ENCODE peak calls at places on chromosomes 3 and 15, in five cellular contexts. X, E, R, W and G are unnamed samples.

GRCh38 chr15:57962887-57963286 is 102.6 kb downstream of the ALDH1A2 start:
- DNase-seq in X (no peak), E (no peak), R (no peak), W (no peak), G (peak)

GRCh38 chr15:87155771-87156170 is 1076.1 kb downstream of the AGBL1 start:
- DNase-seq in X (no peak), E (no peak), R (no peak), W (no peak), G (no peak)

GRCh38 chr3:9703736-9704342 is at the start of gene CPNE9:
- DNase-seq in X (no peak), E (no peak), R (no peak), W (no peak), G (no peak)

GRCh38 chr3:44077267-44077666 is 164.4 kb upstream of the TOPAZ1 start:
- DNase-seq in X (no peak), E (no peak), R (no peak), W (no peak), G (peak)

GRCh38 chr3:113018461-113019181 is 27.8 kb downstream of the GTPBP8 start:
- DNase-seq in X (no peak), E (no peak), R (no peak), W (no peak), G (peak)

GRCh38 chr3:2098398-2099027 is at the start of gene CNTN4:
- DNase-seq in X (no peak), E (peak), R (peak), W (no peak), G (no peak)

GRCh38 chr3:113844622-113845222 is 6.1 kb downstream of the GRAMD1C start:
- DNase-seq in X (peak), E (peak), R (no peak), W (no peak), G (peak)

GRCh38 chr15:82530606-82531379 is 9.5 kb downstream of the RPS17 start:
- DNase-seq in X (peak), E (peak), R (no peak), W (peak), G (peak)

GRCh38 chr3:151638555-151638954 is 95.2 kb upstream of the AADACL2 start:
- DNase-seq in X (no peak), E (no peak), R (no peak), W (no peak), G (peak)

DNA sequence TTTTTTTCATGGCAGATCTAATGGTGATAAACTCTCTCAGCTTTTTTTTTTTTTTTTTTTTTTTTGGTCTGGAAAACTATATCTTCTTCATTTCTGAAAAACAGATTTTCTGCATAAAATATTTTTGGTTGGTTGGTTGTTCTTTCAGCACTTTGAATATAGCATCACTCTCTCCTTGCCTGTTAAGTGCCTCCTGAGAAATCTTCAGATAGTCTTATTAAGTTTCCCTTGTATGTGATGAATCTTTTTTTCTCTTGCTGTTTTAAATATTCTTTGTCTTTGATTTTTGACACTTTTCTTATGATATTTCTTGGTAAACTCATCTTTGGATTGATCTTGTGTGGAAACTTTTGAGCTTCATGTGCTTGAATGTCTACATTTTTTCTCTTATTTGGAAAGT is 44.2 kb upstream of the OSTN start:
- DNase-seq in X (no peak), E (no peak), R (no peak), W (no peak), G (no peak)
- TF ChIP-seq POLR2A in X (no peak), E (no peak), R (no peak), W (no peak), G (no peak)

GRCh38 chr3:180678231-180678630 is 1.1 kb downstream of the CCDC39 start:
- DNase-seq in X (no peak), E (no peak), R (no peak), W (no peak), G (no peak)
- H3K4me3 ChIP-seq in X (no peak), E (no peak), R (peak), W (no peak), G (no peak)

DNA sequence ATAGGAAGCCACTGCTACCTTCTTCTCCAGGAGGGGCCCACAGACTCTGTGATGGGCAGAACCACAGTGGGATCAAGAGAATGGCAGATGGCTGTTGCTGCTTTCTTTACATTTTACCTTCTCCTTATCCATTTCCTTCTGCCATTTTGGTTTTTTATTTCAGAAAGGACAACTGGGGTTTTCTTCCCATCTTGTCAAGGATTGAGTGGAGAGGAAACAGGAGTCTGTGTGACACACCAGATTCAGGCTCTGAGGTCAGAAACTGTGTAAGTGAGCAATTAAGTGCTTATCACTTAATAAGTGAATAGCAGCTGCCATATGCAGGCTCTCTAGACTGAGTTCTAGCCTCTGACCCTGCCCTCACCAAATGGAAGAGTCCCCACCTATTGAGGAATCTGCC is 47.3 kb downstream of the ITGB5 start:
- DNase-seq in X (no peak), E (no peak), R (no peak), W (no peak), G (no peak)
- TF ChIP-seq MAX in X (no peak), E (no peak), R (no peak), W (no peak), G (no peak)

GRCh38 chr15:64112077-64112772 is 16.4 kb downstream of the SNX1 start:
- DNase-seq in X (no peak), E (no peak), R (no peak), W (no peak), G (no peak)

GRCh38 chr15:64110945-64111678 is 15.3 kb downstream of the SNX1 start:
- DNase-seq in X (no peak), E (no peak), R (no peak), W (no peak), G (no peak)

GRCh38 chr15:64107337-64107736 is 11.6 kb downstream of the SNX1 start:
- DNase-seq in X (no peak), E (no peak), R (no peak), W (no peak), G (no peak)

GRCh38 chr15:64112904-64113303 is 17.1 kb downstream of the SNX1 start:
- DNase-seq in X (no peak), E (no peak), R (no peak), W (no peak), G (peak)

GRCh38 chr15:64111679-64112050 is 15.9 kb downstream of the SNX1 start:
- DNase-seq in X (no peak), E (no peak), R (no peak), W (no peak), G (no peak)
- TF ChIP-seq POLR2A in X (no peak), E (no peak), R (no peak), W (no peak), G (no peak)

GRCh38 chr3:155227141-155227540 is 66.3 kb downstream of the STRIT1 start:
- DNase-seq in X (no peak), E (no peak), R (no peak), W (no peak), G (no peak)

GRCh38 chr3:155231792-155232191 is 61.7 kb downstream of the STRIT1 start:
- DNase-seq in X (no peak), E (no peak), R (no peak), W (no peak), G (no peak)

GRCh38 chr3:155229086-155229485 is 64.4 kb downstream of the STRIT1 start:
- DNase-seq in X (no peak), E (no peak), R (no peak), W (no peak), G (no peak)

GRCh38 chr3:155230382-155230781 is 63.1 kb downstream of the STRIT1 start:
- DNase-seq in X (no peak), E (no peak), R (no peak), W (no peak), G (no peak)

DNA sequence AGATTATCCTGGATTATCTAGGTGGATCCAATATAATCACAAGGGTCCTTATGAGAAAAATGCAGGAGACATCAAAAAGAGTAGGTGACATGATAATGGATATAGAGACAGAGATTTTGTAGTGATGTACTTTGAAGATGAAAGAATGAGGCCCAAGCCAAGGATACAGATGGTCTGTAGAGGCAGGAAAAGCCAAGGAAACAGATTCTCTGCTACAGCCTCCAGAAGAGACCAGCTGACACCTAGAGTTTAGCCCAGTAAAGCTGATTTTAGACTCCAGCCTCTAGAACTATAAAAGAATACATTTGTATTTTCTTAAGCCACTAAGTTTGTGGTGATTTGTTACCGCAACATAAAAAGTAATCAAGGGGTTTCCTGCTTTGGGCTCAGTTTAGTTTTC is 64.8 kb downstream of the STRIT1 start:
- DNase-seq in X (no peak), E (no peak), R (no peak), W (no peak), G (no peak)
- H3K4me3 ChIP-seq in X (no peak), E (no peak), R (no peak), W (no peak), G (no peak)

GRCh38 chr15:89215627-89216026 is 5.8 kb downstream of the RLBP1 start:
- DNase-seq in X (no peak), E (no peak), R (no peak), W (no peak), G (no peak)
- TF ChIP-seq MAX in X (no peak), E (no peak), R (no peak), W (no peak), G (no peak)

DNA sequence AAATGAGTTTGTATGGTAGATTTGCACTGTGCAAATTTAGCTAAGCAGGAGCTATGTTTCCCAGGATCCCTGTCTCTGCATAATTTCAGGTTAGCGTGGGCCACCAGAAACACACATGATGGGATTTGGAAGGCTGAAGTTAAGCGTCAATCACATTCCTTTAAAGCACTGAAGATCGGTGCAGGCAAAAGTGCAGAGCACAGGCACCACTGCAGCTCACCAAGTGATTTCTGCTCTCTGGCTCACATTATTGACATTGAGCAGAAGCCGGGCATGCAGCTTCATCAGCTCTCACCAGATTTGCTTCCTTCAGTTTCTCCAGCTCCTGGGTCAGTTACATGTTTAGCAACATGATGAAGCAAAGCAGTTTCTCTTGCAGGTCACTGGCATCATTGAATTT is 256.4 kb upstream of the TGFBR2 start:
- DNase-seq in X (no peak), E (no peak), R (no peak), W (no peak), G (no peak)
- TF ChIP-seq POLR2A in X (no peak), E (no peak), R (no peak), W (no peak), G (no peak)

DNA sequence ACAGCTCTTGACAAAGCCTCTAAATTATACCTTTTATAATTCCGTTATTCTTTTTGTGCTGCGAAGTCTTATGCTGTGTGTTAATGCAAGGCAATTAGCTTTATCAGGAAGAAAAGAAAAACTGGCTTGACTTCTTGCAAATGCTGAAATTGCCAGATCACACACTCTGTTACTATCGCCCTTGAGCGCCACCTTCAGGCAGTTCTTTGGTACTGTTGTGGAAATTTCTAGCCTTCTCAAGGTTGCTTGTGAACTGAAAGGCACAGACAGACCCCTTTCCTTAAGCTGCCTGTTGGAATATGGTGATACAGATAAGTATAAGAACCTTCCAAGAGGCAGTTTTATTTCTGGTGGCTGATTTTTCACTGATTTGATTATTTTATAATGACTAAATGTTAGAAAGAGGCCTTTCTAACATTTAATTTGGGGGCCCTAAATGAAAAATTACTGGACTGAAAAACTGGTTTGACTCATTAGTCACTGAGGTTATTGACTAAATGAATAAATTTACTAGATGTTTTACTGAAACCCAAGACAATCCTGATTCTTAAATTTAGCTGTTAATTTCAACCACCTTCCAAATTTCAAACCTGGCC is 126.2 kb upstream of the RASGRP1 start:
- DNase-seq in X (peak), E (peak), R (peak), W (peak), G (peak)
- H3K4me3 ChIP-seq in X (no peak), E (no peak), R (no peak), W (no peak), G (no peak)